ENCODE peak calls at places on chromosomes 7 and 10, in eight cellular contexts. M, J, T, F, B, U, X and R are unnamed samples.

GRCh38 chr10:24866615-24867583 is 85.5 kb downstream of the PRTFDC1 start:
- DNase-seq in J (peak), X (peak), U (no peak), F (no peak), M (peak), B (peak), T (no peak), R (no peak)

GRCh38 chr7:91767820-91768219 is 112.7 kb downstream of the MTERF1 start:
- DNase-seq in T (no peak), J (no peak), F (no peak), M (no peak), U (no peak), X (no peak), B (no peak), R (no peak)

GRCh38 chr10:21368728-21369425 is 156.6 kb downstream of the SKIDA1 start:
- DNase-seq in B (no peak), F (no peak), T (no peak), J (no peak), U (no peak), X (peak), M (no peak), R (no peak)

GRCh38 chr7:75719626-75720025 is 19.1 kb downstream of the HIP1 start:
- DNase-seq in M (no peak), B (no peak), T (no peak), X (no peak), F (no peak), U (no peak), J (no peak), R (no peak)

GRCh38 chr7:5689118-5689517 is 92.3 kb downstream of the RNF216 start:
- DNase-seq in J (no peak), T (peak), X (no peak), B (no peak), U (no peak), M (peak), F (no peak), R (no peak)

GRCh38 chr7:134477954-134478353 is 19.1 kb upstream of the AKR1B1 start:
- DNase-seq in B (no peak), U (no peak), F (no peak), J (no peak), X (no peak), T (no peak), M (no peak), R (no peak)

GRCh38 chr7:143434660-143435059 is 8.6 kb upstream of the TAS2R60 start:
- DNase-seq in F (no peak), J (no peak), X (no peak), T (no peak), B (no peak), M (peak), U (no peak), R (no peak)

GRCh38 chr10:119305860-119306513 is 98.6 kb downstream of the GRK5 start:
- DNase-seq in J (peak), M (peak), F (no peak), U (no peak), B (peak), X (peak), T (peak), R (peak)

GRCh38 chr10:119301397-119301796 is 94.0 kb downstream of the GRK5 start:
- DNase-seq in T (peak), F (no peak), U (no peak), X (peak), B (no peak), J (no peak), M (peak), R (no peak)

GRCh38 chr7:30027065-30027456 is 559 bp upstream of the FKBP14 start:
- DNase-seq in F (no peak), M (peak), B (peak), T (peak), J (no peak), U (no peak), X (peak), R (peak)

GRCh38 chr7:114865564-114865963 is 56.3 kb upstream of the MDFIC start:
- DNase-seq in M (peak), T (peak), X (peak), F (peak), B (peak), U (no peak), J (no peak), R (peak)

GRCh38 chr10:16943301-16944080 is 126.3 kb upstream of the RSU1 start:
- DNase-seq in X (no peak), B (no peak), U (no peak), T (no peak), J (no peak), F (no peak), M (peak), R (no peak)

GRCh38 chr7:107999814-108000560 is 3.0 kb downstream of the LAMB1 start:
- DNase-seq in B (no peak), U (no peak), T (no peak), M (no peak), X (peak), F (no peak), J (no peak), R (no peak)

GRCh38 chr7:47484923-47485639 is 96.8 kb downstream of the TNS3 start:
- DNase-seq in X (no peak), F (no peak), M (no peak), T (no peak), U (peak), B (no peak), J (peak), R (no peak)

GRCh38 chr10:74058071-74058470 is 60.2 kb downstream of the VCL start:
- DNase-seq in X (peak), B (no peak), J (peak), M (no peak), F (no peak), U (no peak), T (no peak), R (no peak)

GRCh38 chr7:128197586-128197985 is 43.5 kb upstream of the LEP start:
- DNase-seq in F (no peak), B (no peak), X (no peak), J (no peak), T (no peak), M (peak), U (no peak), R (no peak)

GRCh38 chr7:117048854-117049321 is 95.6 kb downstream of the ST7 start:
- DNase-seq in U (no peak), F (no peak), T (no peak), B (no peak), M (no peak), X (peak), J (peak), R (peak)

GRCh38 chr10:10499839-10500238 is 517.8 kb upstream of the CELF2 start:
- DNase-seq in X (peak), T (no peak), M (peak), B (no peak), U (no peak), F (no peak), J (no peak), R (no peak)

GRCh38 chr10:132458595-132459251 is 61.7 kb downstream of the PWWP2B start:
- DNase-seq in M (peak), U (no peak), B (peak), T (peak), X (peak), F (peak), J (no peak), R (no peak)

GRCh38 chr7:94654764-94655561 is 970 bp downstream of the SGCE start:
- DNase-seq in B (no peak), J (peak), X (peak), T (peak), F (peak), M (peak), U (no peak), R (peak)